ENCODE peak calls at places on chromosomes 4 and X, in seven cellular contexts. Z is cardiac muscle cell, M is iris pigment epithelial cell, R is heart left ventricle, B is astrocyte of the cerebellum, J is upper lobe of right lung, P is cardiac fibroblast. Y is an unnamed sample.

GRCh38 chr4:85928775-85929585 is 430.9 kb downstream of the MAPK10 start:
- DNase-seq in R (no peak), M (peak), Z (no peak), J (no peak), P (peak), B (no peak), Y (peak)

GRCh38 chr4:165630671-165631070 is 242.4 kb upstream of the TLL1 start:
- DNase-seq in B (no peak), J (no peak), R (no peak), M (no peak), P (no peak), Z (no peak), Y (no peak)

GRCh38 chrX:113400193-113400704 is 559.6 kb upstream of the AMOT start:
- DNase-seq in R (no peak), J (no peak), M (peak), B (no peak), P (peak), Z (no peak), Y (peak)

GRCh38 chr4:6128221-6128871 is 72.0 kb downstream of the JAKMIP1 start:
- DNase-seq in M (no peak), P (no peak), R (no peak), Z (no peak), B (no peak), J (no peak), Y (no peak)

GRCh38 chrX:68433155-68433980 is at the start of gene OPHN1:
- DNase-seq in B (peak), P (peak), J (peak), M (peak), R (peak), Z (peak), Y (peak)

GRCh38 chr4:6618386-6619115 is 21.9 kb upstream of the MRFAP1 start:
- DNase-seq in P (no peak), M (no peak), J (peak), Z (no peak), B (no peak), R (no peak), Y (no peak)

GRCh38 chr4:17939061-17939460 is 82.5 kb downstream of the LCORL start:
- DNase-seq in P (no peak), R (no peak), Z (no peak), M (peak), B (no peak), J (no peak), Y (no peak)

GRCh38 chr4:10072420-10073017 is 44.1 kb downstream of the WDR1 start:
- DNase-seq in B (no peak), P (peak), M (no peak), R (no peak), J (no peak), Z (no peak), Y (no peak)

GRCh38 chrX:39821011-39821708 is 276.6 kb downstream of the BCOR start:
- DNase-seq in M (peak), J (no peak), R (peak), B (no peak), Z (peak), P (peak), Y (peak)

GRCh38 chrX:44459501-44459900 is 83.2 kb downstream of the FUNDC1 start:
- DNase-seq in B (no peak), R (no peak), M (no peak), P (no peak), Z (no peak), J (no peak), Y (no peak)

GRCh38 chr4:76600447-76600846 is 165.4 kb downstream of the SHROOM3 start:
- DNase-seq in Z (no peak), B (no peak), J (no peak), R (no peak), M (no peak), P (no peak), Y (no peak)

Y was measured in astrocyte of the hippocampus.